ENCODE peak calls at places on chromosomes 2 and 18, in five cellular contexts. Z, L, J, F and W are unnamed samples.

GRCh38 chr2:232833830-232834229 is 36.2 kb upstream of the SNORC start:
- DNase-seq in Z (no peak), L (peak), J (no peak), F (no peak), W (no peak)

GRCh38 chr2:68590702-68591101 is 52.7 kb upstream of the PROKR1 start:
- DNase-seq in Z (no peak), L (no peak), J (no peak), F (no peak), W (no peak)

GRCh38 chr18:44740000-44740399 is 59.3 kb downstream of the SETBP1 start:
- DNase-seq in Z (no peak), L (no peak), J (no peak), F (no peak), W (no peak)

GRCh38 chr2:237227190-237227988 is 141.7 kb downstream of the COPS8 start:
- DNase-seq in Z (no peak), L (no peak), J (no peak), F (peak), W (peak)

GRCh38 chr2:9287400-9288059 is 80.9 kb downstream of the ASAP2 start:
- DNase-seq in Z (no peak), L (no peak), J (peak), F (peak), W (peak)

GRCh38 chr2:177489719-177490301 is 97.2 kb downstream of the AGPS start:
- DNase-seq in Z (no peak), L (peak), J (no peak), F (no peak), W (peak)

GRCh38 chr2:10385933-10386773 is 62.0 kb downstream of the ODC1 start:
- DNase-seq in Z (no peak), L (peak), J (no peak), F (peak), W (no peak)

GRCh38 chr2:54073796-54074195 is 41.6 kb upstream of the ACYP2 start:
- DNase-seq in Z (no peak), L (no peak), J (no peak), F (peak), W (no peak)

GRCh38 chr2:235264512-235264911 is 229.3 kb upstream of the AGAP1 start:
- DNase-seq in Z (no peak), L (peak), J (no peak), F (no peak), W (peak)

GRCh38 chr2:48180557-48180956 is 274.3 kb upstream of the FBXO11 start:
- DNase-seq in Z (no peak), L (no peak), J (no peak), F (no peak), W (no peak)

GRCh38 chr18:37299471-37300304 is 265.9 kb downstream of the CELF4 start:
- DNase-seq in Z (peak), L (peak), J (no peak), F (peak), W (peak)

GRCh38 chr2:54570925-54571694 is 115.0 kb downstream of the SPTBN1 start:
- DNase-seq in Z (peak), L (no peak), J (no peak), F (peak), W (peak)

GRCh38 chr2:239721991-239722759 is 303.0 kb downstream of the NDUFA10 start:
- DNase-seq in Z (peak), L (no peak), J (no peak), F (no peak), W (no peak)

GRCh38 chr2:188677182-188677581 is 297.0 kb upstream of the COL3A1 start:
- DNase-seq in Z (no peak), L (no peak), J (no peak), F (no peak), W (no peak)

GRCh38 chr2:151878655-151879563 is 50.7 kb upstream of the ARL5A start:
- DNase-seq in Z (no peak), L (peak), J (no peak), F (no peak), W (no peak)

GRCh38 chr18:43170586-43170985 is 55.1 kb upstream of the RIT2 start:
- DNase-seq in Z (no peak), L (peak), J (no peak), F (no peak), W (peak)

GRCh38 chr18:61589053-61589723 is 256.0 kb downstream of the CDH20 start:
- DNase-seq in Z (peak), L (no peak), J (no peak), F (no peak), W (no peak)

GRCh38 chr18:24630346-24630880 is 170.0 kb downstream of the HRH4 start:
- DNase-seq in Z (no peak), L (no peak), J (no peak), F (no peak), W (no peak)

GRCh38 chr2:235870515-235870914 is 297.7 kb downstream of the GBX2 start:
- DNase-seq in Z (no peak), L (no peak), J (no peak), F (no peak), W (no peak)

GRCh38 chr18:74731097-74731496 is 133.4 kb downstream of the ZNF407 start:
- DNase-seq in Z (no peak), L (peak), J (no peak), F (no peak), W (no peak)

GRCh38 chr2:154850532-154850931 is 152.0 kb downstream of the KCNJ3 start:
- DNase-seq in Z (no peak), L (no peak), J (no peak), F (no peak), W (no peak)

GRCh38 chr2:101258804-101259203 is 6.1 kb downstream of the CNOT11 start:
- DNase-seq in Z (no peak), L (no peak), J (no peak), F (no peak), W (no peak)

GRCh38 chr2:15766303-15766861 is 174.0 kb upstream of the MYCN start:
- DNase-seq in Z (no peak), L (no peak), J (no peak), F (no peak), W (no peak)

GRCh38 chr2:88669371-88670214 is 21.9 kb upstream of the RPIA start:
- DNase-seq in Z (no peak), L (peak), J (peak), F (peak), W (peak)

GRCh38 chr2:42713920-42714319 is 50.0 kb downstream of the OXER1 start:
- DNase-seq in Z (no peak), L (no peak), J (no peak), F (no peak), W (no peak)

GRCh38 chr2:79994161-79994560 is 310.4 kb downstream of the LRRTM1 start:
- DNase-seq in Z (no peak), L (no peak), J (no peak), F (no peak), W (no peak)

GRCh38 chr2:59297829-59298228 is 1056.7 kb upstream of the FANCL start:
- DNase-seq in Z (no peak), L (no peak), J (no peak), F (no peak), W (no peak)

GRCh38 chr2:168915433-168916328 is 14.6 kb downstream of the G6PC2 start:
- DNase-seq in Z (no peak), L (no peak), J (no peak), F (no peak), W (no peak)

GRCh38 chr2:3486047-3487027 is 33.0 kb downstream of the ADI1 start:
- DNase-seq in Z (no peak), L (no peak), J (no peak), F (no peak), W (no peak)

GRCh38 chr2:217370391-217370790 is 510.5 kb upstream of the TNP1 start:
- DNase-seq in Z (no peak), L (peak), J (no peak), F (peak), W (no peak)

GRCh38 chr2:37819228-37819627 is 105.9 kb upstream of the RMDN2 start:
- DNase-seq in Z (no peak), L (peak), J (no peak), F (no peak), W (no peak)

GRCh38 chr2:127628767-127629614 is 17.0 kb upstream of the GPR17 start:
- DNase-seq in Z (no peak), L (no peak), J (no peak), F (no peak), W (no peak)